ENCODE peak calls at places on chromosomes 5 and 9, in six cellular contexts. One of them, this sample, is unnamed.

GRCh38 chr9:137547687-137548543 is 2.3 kb downstream of the PNPLA7 start:
- DNase-seq in PC-3: no peak
- DNase-seq in Right ventricle myocardium superior: no peak
- DNase-seq in NCI-H2081: no peak
- DNase-seq in mesothelial cell of epicardium: no peak
- DNase-seq in fibroblast of mammary gland: peak
- DNase-seq in this sample: peak

GRCh38 chr9:134855900-134856377 is 24.7 kb upstream of the FCN2 start:
- DNase-seq in PC-3: no peak
- DNase-seq in Right ventricle myocardium superior: peak
- DNase-seq in NCI-H2081: no peak
- DNase-seq in mesothelial cell of epicardium: no peak
- DNase-seq in fibroblast of mammary gland: no peak
- DNase-seq in this sample: peak

GRCh38 chr9:133664173-133664572 is 28.0 kb downstream of the DBH start:
- DNase-seq in PC-3: no peak
- DNase-seq in Right ventricle myocardium superior: no peak
- DNase-seq in NCI-H2081: no peak
- DNase-seq in mesothelial cell of epicardium: no peak
- DNase-seq in fibroblast of mammary gland: no peak
- DNase-seq in this sample: no peak

GRCh38 chr5:141898448-141899094 is 20.4 kb upstream of the PCDH1 start:
- DNase-seq in PC-3: no peak
- DNase-seq in Right ventricle myocardium superior: no peak
- DNase-seq in NCI-H2081: no peak
- DNase-seq in mesothelial cell of epicardium: no peak
- DNase-seq in fibroblast of mammary gland: no peak
- DNase-seq in this sample: no peak

GRCh38 chr5:102216559-102217157 is 79.4 kb downstream of the SLCO4C1 start:
- DNase-seq in PC-3: no peak
- DNase-seq in Right ventricle myocardium superior: no peak
- DNase-seq in NCI-H2081: no peak
- DNase-seq in mesothelial cell of epicardium: no peak
- DNase-seq in fibroblast of mammary gland: no peak
- DNase-seq in this sample: no peak

GRCh38 chr9:114910541-114910940 is 19.9 kb downstream of the TNFSF8 start:
- DNase-seq in PC-3: no peak
- DNase-seq in Right ventricle myocardium superior: no peak
- DNase-seq in NCI-H2081: no peak
- DNase-seq in mesothelial cell of epicardium: no peak
- DNase-seq in fibroblast of mammary gland: peak
- DNase-seq in this sample: no peak

GRCh38 chr9:129275626-129276247 is 97.7 kb upstream of the IER5L start:
- DNase-seq in PC-3: peak
- DNase-seq in Right ventricle myocardium superior: no peak
- DNase-seq in NCI-H2081: no peak
- DNase-seq in mesothelial cell of epicardium: no peak
- DNase-seq in fibroblast of mammary gland: no peak
- DNase-seq in this sample: peak

GRCh38 chr5:58918015-58918729 is 335.3 kb downstream of the RAB3C start:
- DNase-seq in PC-3: no peak
- DNase-seq in Right ventricle myocardium superior: no peak
- DNase-seq in NCI-H2081: no peak
- DNase-seq in mesothelial cell of epicardium: no peak
- DNase-seq in fibroblast of mammary gland: no peak
- DNase-seq in this sample: no peak

GRCh38 chr9:5622019-5622418 is 6.9 kb upstream of the RIC1 start:
- DNase-seq in PC-3: peak
- DNase-seq in Right ventricle myocardium superior: no peak
- DNase-seq in NCI-H2081: no peak
- DNase-seq in mesothelial cell of epicardium: no peak
- DNase-seq in fibroblast of mammary gland: peak
- DNase-seq in this sample: no peak